ENCODE peak calls at places on chromosomes 5 and 9, in nine cellular contexts. T is spleen, U is lung, C is mucosa of descending colon, P is foreskin fibroblast, S is dorsolateral prefrontal cortex, W is stomach, X is fibroblast of mammary gland, H is neural progenitor cell. Q is an unnamed sample.

GRCh38 chr5:36877667-36878420 is 1.3 kb downstream of the NIPBL start:
- DNase-seq in U (no peak), S (no peak), C (no peak), P (peak; percentile 8), T (no peak), H (peak; percentile 16), X (peak; percentile 51), W (no peak), Q (peak; percentile 57)

GRCh38 chr5:118723021-118723338 is 265.4 kb downstream of the DTWD2 start:
- DNase-seq in P (no peak), S (no peak), U (no peak), X (no peak), T (no peak), W (no peak), H (no peak), C (no peak), Q (peak; percentile 92)

GRCh38 chr5:151660616-151661015 is 26.1 kb downstream of the SPARC start:
- DNase-seq in W (no peak), S (no peak), C (no peak), P (peak; percentile 80), U (no peak), X (peak; percentile 80), H (no peak), T (no peak), Q (no peak)

GRCh38 chr9:131530546-131530929 is 525 bp downstream of the UCK1 start:
- DNase-seq in S (peak; percentile 26), T (peak; percentile 86), H (peak; percentile 75), X (peak; percentile 18), C (peak; percentile 60), W (peak; percentile 34), P (peak; percentile 19), U (peak; percentile 35), Q (peak; percentile 27)

GRCh38 chr5:96115467-96115812 is 153.8 kb upstream of the ELL2 start:
- DNase-seq in W (no peak), U (no peak), P (no peak), C (no peak), X (no peak), H (no peak), S (no peak), T (no peak), Q (no peak)

GRCh38 chr5:115379622-115380344 is 83.3 kb upstream of the CCDC112 start:
- DNase-seq in H (no peak), C (peak; percentile 57), U (no peak), S (no peak), T (no peak), W (peak; percentile 75), X (no peak), P (no peak), Q (peak; percentile 62)

GRCh38 chr5:100777680-100778281 is 125.3 kb downstream of the ST8SIA4 start:
- DNase-seq in S (no peak), C (no peak), P (peak; percentile 67), U (no peak), X (peak; percentile 83), H (no peak), W (no peak), T (no peak), Q (peak; percentile 84)

GRCh38 chr5:161507591-161507990 is 38.9 kb downstream of the GABRB2 start:
- DNase-seq in X (peak; percentile 31), S (no peak), H (no peak), T (no peak), C (no peak), W (no peak), P (no peak), U (no peak), Q (peak; percentile 7)

GRCh38 chr5:181222630-181223040 is 446 bp upstream of the TRIM41 start:
- DNase-seq in C (no peak), U (no peak), P (peak; percentile 23), H (no peak), T (no peak), X (no peak), W (no peak), S (no peak), Q (no peak)

GRCh38 chr9:37027582-37028424 is 6.3 kb downstream of the PAX5 start:
- DNase-seq in C (peak; percentile 92), T (peak; percentile 95), X (peak; percentile 78), W (peak; percentile 83), U (peak; percentile 82), S (peak; percentile 56), P (peak; percentile 73), H (peak; percentile 99), Q (peak; percentile 99)

GRCh38 chr5:42949348-42950090 is 90.6 kb downstream of the ANXA2R start:
- DNase-seq in T (peak; percentile 92), S (no peak), C (peak; percentile 62), H (no peak), P (peak; percentile 77), U (peak; percentile 49), W (peak; percentile 58), X (peak; percentile 55), Q (peak; percentile 90)

GRCh38 chr9:134328841-134329575 is 2.8 kb downstream of the RXRA start:
- DNase-seq in U (no peak), S (no peak), H (peak; percentile 58), W (peak; percentile 67), P (no peak), X (peak; percentile 50), T (no peak), C (peak; percentile 80), Q (no peak)

GRCh38 chr5:113693205-113693553 is 179.7 kb downstream of the YTHDC2 start:
- DNase-seq in W (no peak), T (no peak), S (no peak), X (no peak), H (peak; percentile 85), P (no peak), C (no peak), U (no peak), Q (no peak)

GRCh38 chr9:76603448-76603895 is 144.5 kb downstream of the GCNT1 start:
- DNase-seq in T (no peak), C (no peak), S (no peak), W (no peak), U (no peak), P (peak; percentile 45), X (peak; percentile 84), H (no peak), Q (no peak)

GRCh38 chr5:154783774-154784460 is 28.7 kb downstream of the LARP1 start:
- DNase-seq in H (no peak), P (no peak), S (no peak), X (peak; percentile 41), U (no peak), T (no peak), C (no peak), W (no peak), Q (peak; percentile 86)

DNA sequence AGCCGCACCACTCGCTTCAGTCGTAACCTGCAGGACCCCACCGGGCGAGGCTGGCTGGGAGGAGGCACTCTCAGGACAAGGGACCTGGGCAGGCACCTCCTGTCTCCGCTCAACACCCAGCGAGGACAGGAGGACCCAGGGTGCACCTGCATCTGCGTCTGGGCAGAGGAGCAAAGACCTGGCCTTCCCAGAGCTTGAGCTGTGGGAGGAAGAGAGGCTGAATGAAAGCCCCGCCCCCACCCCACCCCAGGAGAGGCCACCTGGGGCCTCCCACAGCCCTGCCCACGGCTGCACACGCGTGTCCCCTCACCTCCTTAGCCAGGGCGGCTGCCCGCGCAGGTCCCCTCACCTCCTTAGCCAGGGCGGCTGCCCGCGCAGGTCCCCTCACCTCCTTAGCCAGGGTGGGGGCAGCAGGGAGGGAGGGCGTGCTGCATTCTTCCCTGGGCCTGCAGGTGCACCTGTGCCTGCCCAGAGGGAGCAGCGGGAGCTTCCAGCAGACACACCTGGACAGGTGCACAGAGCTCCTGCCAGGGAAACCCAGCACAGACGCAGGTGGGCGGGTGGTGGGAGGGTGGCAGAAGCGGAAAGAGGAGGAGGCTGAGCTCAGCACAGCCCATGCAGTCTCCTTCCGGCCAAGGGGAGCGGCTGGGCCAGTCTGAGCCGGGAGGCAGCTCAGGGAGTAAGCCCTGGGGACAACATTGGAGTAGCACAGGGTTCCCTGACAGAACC is 18.5 kb upstream of the SLC12A7 start:
- DNase-seq in H (no peak), S (no peak), C (peak; percentile 90), W (peak; percentile 89), T (no peak), U (peak; percentile 73), P (no peak), X (no peak), Q (no peak)
- H3K4me3 ChIP-seq in H (no peak overlapping the region), S (no peak overlapping the region), C (no peak overlapping the region), W (no peak overlapping the region), T (no peak overlapping the region), U (no peak overlapping the region), P (no peak overlapping the region), X (no peak overlapping the region), Q (peak overlapping the region; percentile 32)

GRCh38 chr5:132776077-132776931 is 735 bp downstream of the SEPTIN8 start:
- DNase-seq in U (no peak), H (peak; percentile 62), X (no peak), S (peak; percentile 61), W (no peak), T (no peak), P (no peak), C (peak; percentile 64), Q (no peak)
- TF ChIP-seq CTCF in U (no peak), H (peak; percentile 24), X (no peak), S (no peak), W (no peak), T (no peak), P (no peak), C (no peak), Q (no peak)

GRCh38 chr9:93099551-93100264 is 3.7 kb downstream of the CARD19 start:
- DNase-seq in U (no peak), S (no peak), W (no peak), X (no peak), T (peak; percentile 80), H (no peak), P (no peak), C (peak; percentile 32), Q (no peak)
- H3K4me3 ChIP-seq in U (no peak overlapping the region), S (no peak overlapping the region), W (no peak overlapping the region), X (no peak overlapping the region), T (no peak overlapping the region), H (no peak overlapping the region), P (no peak overlapping the region), C (no peak overlapping the region), Q (no peak overlapping the region)

DNA sequence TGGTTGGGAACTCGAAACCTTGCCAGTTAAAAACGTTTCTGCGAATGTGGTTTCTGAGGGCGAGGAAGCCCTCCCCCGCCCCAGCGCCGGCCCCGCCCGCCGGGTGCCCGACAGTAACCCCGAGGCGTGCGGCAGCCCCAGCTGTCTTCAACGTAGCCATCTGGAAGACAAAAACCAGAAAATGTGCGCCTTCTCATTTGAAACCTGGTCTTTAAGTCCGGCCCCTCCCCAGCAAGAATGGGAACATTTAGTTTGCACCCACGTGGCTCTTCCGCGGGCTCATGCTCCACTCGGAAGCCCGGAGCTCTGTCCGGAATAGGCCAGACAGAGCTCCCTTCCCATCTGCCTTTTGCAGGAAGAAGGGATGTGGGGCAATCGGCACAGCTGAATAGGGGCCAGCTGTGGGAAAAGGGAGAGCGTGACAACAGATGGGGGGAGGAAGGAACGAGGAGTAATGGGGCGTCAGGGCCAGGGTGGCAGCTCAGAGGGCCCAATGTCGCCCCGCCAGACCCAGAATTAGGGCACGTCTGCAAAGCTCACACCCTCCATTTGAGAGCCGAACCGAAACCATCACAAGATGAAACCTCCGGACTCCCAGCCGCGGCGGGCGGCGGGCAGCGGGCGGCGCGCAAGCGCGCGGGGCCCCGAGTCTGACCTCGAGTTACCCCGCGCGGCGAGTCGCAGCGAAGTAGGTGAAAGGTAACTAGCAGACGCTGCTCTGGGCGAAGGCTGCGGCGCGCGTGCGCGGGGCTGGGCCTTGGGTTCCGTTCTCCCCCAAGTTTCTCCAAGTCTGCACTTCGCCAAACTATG is 63.4 kb upstream of the ABCA1 start:
- DNase-seq in C (peak; percentile 94), P (peak; percentile 91), U (peak; percentile 85), X (peak; percentile 80), S (peak; percentile 84), T (peak; percentile 98), W (peak; percentile 94), H (peak; percentile 90), Q (peak; percentile 91)
- TF ChIP-seq CTCF in C (no peak), P (no peak), U (no peak), X (no peak), S (no peak), T (no peak), W (no peak), H (no peak), Q (no peak)

Q was measured in GM12865.